ENCODE peak calls at places on chromosomes 4 and X, in eight cellular contexts. F is AG09309; G is neuronal stem cell; Y is aorta; H is AG20443; P is ecto neural progenitor cell; S is WTC11; B is stimulated activated CD8-positive, alpha-beta memory T cell treated with anti-CD3 and anti-CD28 coated beads, Interleukin-15, amount 100 ng/mL, for 24 hours. D is an unnamed sample.

GRCh38 chr4:2837904-2838496 is 5.6 kb upstream of the ADD1 start:
- DNase-seq in F (no peak), G (no peak), Y (peak), H (peak), P (no peak), S (no peak), B (no peak), D (no peak)

GRCh38 chr4:931194-931959 is 739 bp downstream of the GAK start:
- DNase-seq in F (peak), G (no peak), Y (no peak), H (peak), P (no peak), S (no peak), B (no peak), D (no peak)

GRCh38 chr4:76950846-76951321 is 1.3 kb downstream of the SEPTIN11 start:
- DNase-seq in F (no peak), G (no peak), Y (no peak), H (peak), P (peak), S (no peak), B (no peak), D (peak)

GRCh38 chr4:84878090-84878489 is 88.4 kb downstream of the WDFY3 start:
- DNase-seq in F (peak), G (no peak), Y (no peak), H (peak), P (no peak), S (no peak), B (no peak), D (no peak)

GRCh38 chr4:183798921-183799307 is 106.2 kb upstream of the STOX2 start:
- DNase-seq in F (no peak), G (no peak), Y (no peak), H (no peak), P (no peak), S (no peak), B (no peak), D (no peak)

GRCh38 chr4:23006756-23007155 is 314.0 kb downstream of the GBA3 start:
- DNase-seq in F (peak), G (no peak), Y (no peak), H (peak), P (no peak), S (no peak), B (no peak), D (no peak)

GRCh38 chr4:168846414-168846813 is 163.6 kb downstream of the CBR4 start:
- DNase-seq in F (no peak), G (no peak), Y (no peak), H (no peak), P (no peak), S (no peak), B (no peak), D (peak)

GRCh38 chrX:71536285-71536684 is 3.4 kb downstream of the OGT start:
- DNase-seq in F (no peak), G (no peak), Y (no peak), H (no peak), P (no peak), S (no peak), B (no peak), D (no peak)

GRCh38 chrX:100649550-100650356 is 5.8 kb downstream of the SRPX2 start:
- DNase-seq in F (peak), G (no peak), Y (peak), H (peak), P (no peak), S (peak), B (no peak), D (no peak)

GRCh38 chr4:105944535-105944934 is 49.3 kb downstream of the NPNT start:
- DNase-seq in F (peak), G (no peak), Y (no peak), H (peak), P (no peak), S (no peak), B (no peak), D (no peak)

GRCh38 chrX:50726296-50726695 is 87.7 kb downstream of the SHROOM4 start:
- DNase-seq in F (no peak), G (no peak), Y (no peak), H (no peak), P (no peak), S (peak), B (no peak), D (no peak)

GRCh38 chr4:165131247-165131832 is 18.7 kb upstream of the TMEM192 start:
- DNase-seq in F (peak), G (peak), Y (no peak), H (peak), P (peak), S (peak), B (peak), D (peak)

GRCh38 chr4:78552398-78553396 is 1.1 kb downstream of the ANXA3 start:
- DNase-seq in F (no peak), G (no peak), Y (no peak), H (no peak), P (no peak), S (peak), B (no peak), D (peak)

GRCh38 chr4:180028682-180029081 is 2214.5 kb upstream of the TENM3 start:
- DNase-seq in F (no peak), G (peak), Y (no peak), H (no peak), P (peak), S (peak), B (no peak), D (peak)

GRCh38 chrX:24023972-24024664 is 2.9 kb downstream of the KLHL15 start:
- DNase-seq in F (no peak), G (no peak), Y (no peak), H (no peak), P (no peak), S (no peak), B (no peak), D (peak)

GRCh38 chr4:21992330-21992729 is 43.8 kb upstream of the KCNIP4 start:
- DNase-seq in F (peak), G (no peak), Y (no peak), H (no peak), P (no peak), S (no peak), B (no peak), D (no peak)

GRCh38 chr4:51880016-51880915 is 37.3 kb downstream of the DCUN1D4 start:
- DNase-seq in F (peak), G (no peak), Y (no peak), H (no peak), P (no peak), S (no peak), B (no peak), D (no peak)

GRCh38 chr4:67727124-67727850 is 26.3 kb upstream of the UBA6 start:
- DNase-seq in F (no peak), G (no peak), Y (no peak), H (no peak), P (no peak), S (no peak), B (no peak), D (no peak)

GRCh38 chr4:24973471-24974251 is 57.1 kb downstream of the LGI2 start:
- DNase-seq in F (peak), G (no peak), Y (peak), H (peak), P (no peak), S (no peak), B (no peak), D (peak)

GRCh38 chr4:38860788-38861424 is 4.3 kb upstream of the TLR6 start:
- DNase-seq in F (no peak), G (peak), Y (no peak), H (peak), P (peak), S (peak), B (no peak), D (peak)

GRCh38 chrX:130975947-130976346 is 72.9 kb upstream of the ENOX2 start:
- DNase-seq in F (peak), G (peak), Y (no peak), H (peak), P (no peak), S (peak), B (no peak), D (peak)

GRCh38 chr4:95417531-95417930 is 131.2 kb downstream of the UNC5C start:
- DNase-seq in F (no peak), G (no peak), Y (no peak), H (no peak), P (no peak), S (no peak), B (no peak), D (no peak)

GRCh38 chr4:156321203-156321602 is 367.5 kb upstream of the CTSO start:
- DNase-seq in F (peak), G (no peak), Y (no peak), H (peak), P (no peak), S (no peak), B (no peak), D (no peak)

GRCh38 chr4:121827851-121828250 is 4.2 kb upstream of the CCNA2 start:
- DNase-seq in F (peak), G (no peak), Y (no peak), H (peak), P (no peak), S (no peak), B (no peak), D (no peak)

D was measured in NCI-H526.